ENCODE peak calls at places on chromosomes 4 and X, in seven cellular contexts. N is colonic mucosa, H is PC-3, B is left lung, I is GM23338, W is neural progenitor cell, Y is esophagus muscularis mucosa. O is an unnamed sample.
A peak's percentile ranks its signal among the peaks of the same experiment; 100 is the strongest.

GRCh38 chrX:9416562-9417319 is 48.1 kb upstream of the TBL1X start:
- DNase-seq in H (peak; percentile 54), I (no peak), B (no peak), Y (no peak), N (no peak), W (no peak), O (no peak)

GRCh38 chr4:123804171-123804721 is 407.7 kb downstream of the SPRY1 start:
- DNase-seq in Y (no peak), H (no peak), I (no peak), N (no peak), B (no peak), W (no peak), O (no peak)

GRCh38 chrX:101550362-101550761 is at the start of gene ARMCX1:
- DNase-seq in I (peak; percentile 65), Y (peak; percentile 92), N (peak; percentile 66), H (no peak), B (peak; percentile 85), W (peak; percentile 66), O (peak; percentile 74)

GRCh38 chrX:46574941-46575381 is 1.4 kb downstream of the CHST7 start:
- DNase-seq in N (no peak), W (peak; percentile 55), B (peak; percentile 85), Y (no peak), H (no peak), I (peak; percentile 37), O (no peak)

GRCh38 chrX:34197946-34198345 is 65.8 kb upstream of the FAM47A start:
- DNase-seq in W (no peak), H (peak; percentile 24), B (no peak), N (no peak), Y (no peak), I (no peak), O (no peak)

GRCh38 chr4:182574706-182575105 is 331.5 kb downstream of the TENM3 start:
- DNase-seq in H (no peak), N (no peak), B (no peak), Y (no peak), I (no peak), W (no peak), O (no peak)

GRCh38 chrX:150362599-150363481 is at the start of gene MAMLD1:
- DNase-seq in N (peak; percentile 46), H (peak; percentile 84), B (peak; percentile 84), I (peak; percentile 18), W (peak; percentile 29), Y (peak; percentile 92), O (peak; percentile 77)

GRCh38 chr4:10093273-10093621 is 23.4 kb downstream of the WDR1 start:
- DNase-seq in B (peak; percentile 66), I (no peak), H (no peak), W (no peak), N (no peak), Y (no peak), O (no peak)

GRCh38 chr4:40046311-40046980 is 10.2 kb upstream of the N4BP2 start:
- DNase-seq in Y (no peak), I (no peak), N (peak; percentile 78), B (no peak), W (no peak), H (peak; percentile 53), O (peak; percentile 38)

GRCh38 chrX:156000361-156000926 is 2.9 kb downstream of the IL9R start:
- DNase-seq in Y (peak; percentile 89), N (no peak), H (no peak), W (no peak), I (no peak), B (no peak), O (no peak)

GRCh38 chr4:39730067-39730466 is 32.1 kb downstream of the UBE2K start:
- DNase-seq in H (no peak), B (no peak), Y (no peak), I (no peak), W (no peak), N (no peak), O (no peak)

GRCh38 chrX:108332281-108332680 is 105.9 kb downstream of the COL4A6 start:
- DNase-seq in B (no peak), Y (no peak), H (no peak), I (no peak), N (no peak), W (no peak), O (no peak)

GRCh38 chr4:111556861-111557260 is 588.4 kb upstream of the FAM241A start:
- DNase-seq in W (no peak), N (no peak), I (no peak), H (peak; percentile 29), B (no peak), Y (no peak), O (no peak)

GRCh38 chrX:7448123-7448522 is 300.2 kb upstream of the PUDP start:
- DNase-seq in I (no peak), B (no peak), Y (no peak), H (no peak), N (no peak), W (no peak), O (no peak)

GRCh38 chr4:42965326-42965725 is 72.8 kb downstream of the GRXCR1 start:
- DNase-seq in W (no peak), I (peak; percentile 7), N (no peak), H (peak; percentile 48), B (no peak), Y (no peak), O (no peak)

GRCh38 chrX:848366-848765 is 217.8 kb downstream of the SHOX start:
- DNase-seq in B (no peak), I (no peak), N (no peak), H (no peak), Y (no peak), W (peak; percentile 23), O (no peak)

GRCh38 chrX:40109288-40110008 is 11.7 kb upstream of the BCOR start:
- DNase-seq in H (no peak), W (peak; percentile 73), N (peak; percentile 68), I (peak; percentile 80), B (peak; percentile 72), Y (no peak), O (peak; percentile 83)

GRCh38 chr4:133929540-133929939 is 272.0 kb downstream of the PABPC4L start:
- DNase-seq in W (no peak), I (no peak), H (no peak), Y (no peak), N (no peak), B (no peak), O (no peak)

GRCh38 chrX:154440623-154441357 is 3.2 kb upstream of the FAM50A start:
- DNase-seq in H (no peak), Y (no peak), N (no peak), B (no peak), I (no peak), W (no peak), O (no peak)

GRCh38 chr4:87029356-87029755 is 94.5 kb downstream of the AFF1 start:
- DNase-seq in Y (peak; percentile 91), W (no peak), H (no peak), N (no peak), I (no peak), B (no peak), O (no peak)

GRCh38 chr4:153156263-153156662 is 48.0 kb upstream of the TRIM2 start:
- DNase-seq in I (peak; percentile 71), B (no peak), H (no peak), Y (no peak), N (no peak), W (peak; percentile 58), O (no peak)

GRCh38 chr4:184647391-184648101 is 1.7 kb downstream of the CASP3 start:
- DNase-seq in B (no peak), I (peak; percentile 21), H (peak; percentile 35), N (no peak), Y (no peak), W (no peak), O (no peak)

GRCh38 chr4:184645904-184646610 is 3.2 kb downstream of the CASP3 start:
- DNase-seq in N (peak; percentile 63), Y (no peak), W (no peak), I (no peak), B (no peak), H (no peak), O (no peak)

GRCh38 chr4:184644553-184645307 is 4.5 kb downstream of the CASP3 start:
- DNase-seq in Y (no peak), W (no peak), N (no peak), B (no peak), H (no peak), I (peak; percentile 24), O (no peak)

GRCh38 chr4:184641022-184641421 is 8.2 kb downstream of the CASP3 start:
- DNase-seq in W (no peak), H (no peak), N (no peak), I (no peak), Y (no peak), B (no peak), O (no peak)

DNA sequence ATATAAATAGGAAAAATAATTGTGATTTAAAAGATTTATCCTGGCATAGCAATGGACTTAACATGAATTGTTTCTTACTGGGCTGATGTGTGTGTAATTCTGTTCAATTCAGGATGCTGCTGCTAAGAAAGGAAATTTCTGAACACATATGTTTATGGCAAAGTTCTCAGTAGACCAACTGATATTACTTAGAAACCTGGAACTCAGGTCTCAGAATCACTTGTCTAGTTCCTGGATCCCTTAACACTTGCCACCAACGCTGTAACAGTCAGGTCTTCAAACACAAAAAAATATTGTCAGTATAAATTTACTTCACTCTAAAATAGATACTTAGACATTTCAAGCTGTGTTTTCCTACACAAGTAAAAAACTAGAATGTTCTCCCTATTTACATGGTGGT is 5.5 kb downstream of the CASP3 start:
- DNase-seq in H (no peak), I (no peak), W (no peak), Y (no peak), B (no peak), N (no peak), O (no peak)
- H3K4me1 ChIP-seq in H (peaks cover 10% of the 10 kb centered on the region), I (peaks cover 46% of the 10 kb centered on the region), W (peaks cover 20% of the 10 kb centered on the region), Y (peaks cover 47% of the 10 kb centered on the region), B (peaks cover 53% of the 10 kb centered on the region), N (peaks cover 7% of the 10 kb centered on the region), O (peaks cover 4% of the 10 kb centered on the region)

DNA sequence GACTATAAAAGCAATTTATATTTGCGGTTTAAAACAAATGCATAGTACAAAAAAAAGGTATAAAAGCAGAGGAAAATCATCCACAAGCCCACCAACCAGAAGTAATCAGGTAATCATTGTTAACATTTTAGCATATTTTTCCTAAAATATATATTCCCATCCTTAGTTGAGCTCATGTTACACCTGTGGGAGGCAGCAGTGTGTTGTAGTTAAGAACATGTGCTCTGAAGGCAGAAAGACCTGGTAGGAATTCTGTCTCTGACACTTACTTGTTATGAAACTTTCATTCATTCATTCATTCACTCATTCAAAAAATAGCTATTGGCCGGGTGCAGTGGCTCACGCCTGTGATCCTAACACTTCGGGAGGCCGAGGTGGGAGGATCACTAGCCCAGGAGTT is 15.4 kb upstream of the CDKL5 start:
- DNase-seq in W (peak; percentile 15), N (no peak), I (peak; percentile 31), B (no peak), H (peak; percentile 60), Y (no peak), O (no peak)
- TF ChIP-seq CTCF in W (peak; percentile 47), N (no peak), I (peak; percentile 44), B (no peak), H (peak; percentile 65), Y (no peak), O (no peak)

GRCh38 chrX:132875705-132876508 is 82.5 kb downstream of the HS6ST2 start:
- DNase-seq in W (peak; percentile 15), B (no peak), H (peak; percentile 70), Y (no peak), N (no peak), I (peak; percentile 64), O (no peak)
- H3K27ac ChIP-seq in W (peak overlapping the region; percentile 63), B (no peak overlapping the region), H (peak overlapping the region; percentile 64), Y (no peak overlapping the region), N (no peak overlapping the region), I (peak overlapping the region; percentile 83), O (no peak overlapping the region)

DNA sequence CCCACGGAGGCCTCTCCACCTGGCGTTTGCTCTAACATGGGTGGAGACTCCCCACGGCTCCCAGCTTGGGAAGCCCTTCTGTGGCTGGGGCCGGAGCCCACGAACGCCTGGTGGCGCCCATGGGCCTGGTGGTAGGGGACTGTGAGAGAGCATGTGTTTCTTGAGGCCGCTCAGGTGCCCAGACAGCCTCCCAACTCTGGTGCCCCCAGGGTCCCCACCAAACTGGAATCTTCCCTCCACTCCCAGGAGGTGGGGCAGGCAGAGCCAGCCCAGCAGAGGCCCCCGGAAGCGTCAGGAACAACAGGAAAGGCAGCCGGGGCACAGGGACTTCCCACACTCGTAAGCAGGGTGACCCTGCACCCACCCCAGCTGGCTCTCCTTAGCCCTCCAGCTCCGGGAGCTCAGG is 33.3 kb upstream of the FGFR3 start:
- DNase-seq in B (no peak), Y (no peak), I (no peak), W (no peak), N (no peak), H (no peak), O (no peak)
- H3K4me1 ChIP-seq in B (peaks cover 17% of the 10 kb centered on the region), Y (peaks cover 20% of the 10 kb centered on the region), I (peaks cover 4% of the 10 kb centered on the region), W (peaks cover 24% of the 10 kb centered on the region), N (peaks cover 4% of the 10 kb centered on the region), H (no peaks in the 10 kb centered on the region), O (peaks cover 2% of the 10 kb centered on the region)